ENCODE peak calls at places on chromosomes 16 and 17, in four cellular contexts. V is IMR-90, Y is H9, N is H1. Q is an unnamed sample. For H3K4me1, the result is how much of the 10 kb centered on the place peaks cover.

GRCh38 chr16:610513-611381 is 20.0 kb upstream of the WFIKKN1 start:
- DNase-seq in V (no peak), Y (peak), N (no peak), Q (peak)

GRCh38 chr17:41417576-41418015 is 6.8 kb downstream of the KRT37 start:
- DNase-seq in V (peak), Y (peak), N (no peak), Q (peak)

GRCh38 chr16:75860654-75861053 is 134.4 kb upstream of the CPHXL start:
- DNase-seq in V (no peak), Y (no peak), N (no peak), Q (peak)

GRCh38 chr16:49473773-49474172 is 100.2 kb downstream of the C16orf78 start:
- DNase-seq in V (no peak), Y (peak), N (no peak), Q (no peak)

GRCh38 chr17:39769974-39770587 is 32.3 kb downstream of the GRB7 start:
- DNase-seq in V (peak), Y (no peak), N (no peak), Q (no peak)

GRCh38 chr17:34259151-34259550 is 4.1 kb downstream of the CCL2 start:
- DNase-seq in V (peak), Y (no peak), N (no peak), Q (no peak)

GRCh38 chr17:1919206-1919605 is 89.4 kb downstream of the RPA1 start:
- DNase-seq in V (no peak), Y (no peak), N (no peak), Q (no peak)

GRCh38 chr16:35197656-35198055 is 1738.2 kb downstream of the TP53TG3F start:
- DNase-seq in V (no peak), Y (no peak), N (no peak), Q (no peak)

GRCh38 chr16:1903845-1904820 is 14.1 kb downstream of the HS3ST6 start:
- DNase-seq in V (no peak), Y (no peak), N (no peak), Q (no peak)

GRCh38 chr17:32936157-32936893 is 8.4 kb downstream of the TMEM98 start:
- DNase-seq in V (no peak), Y (no peak), N (no peak), Q (peak)

GRCh38 chr16:48318630-48319029 is 66.6 kb downstream of the SIAH1 start:
- DNase-seq in V (peak), Y (peak), N (peak), Q (peak)

GRCh38 chr17:82826956-82827355 is 12.9 kb downstream of the ZNF750 start:
- DNase-seq in V (no peak), Y (no peak), N (no peak), Q (no peak)

GRCh38 chr16:83926726-83927397 is 26.2 kb upstream of the OSGIN1 start:
- DNase-seq in V (peak), Y (peak), N (peak), Q (peak)

GRCh38 chr16:87621976-87622713 is 19.8 kb downstream of the JPH3 start:
- DNase-seq in V (no peak), Y (no peak), N (no peak), Q (no peak)

GRCh38 chr17:43814026-43814425 is 18.9 kb downstream of the MPP3 start:
- DNase-seq in V (no peak), Y (peak), N (no peak), Q (peak)

GRCh38 chr17:18187816-18188761 is 4.5 kb downstream of the ALKBH5 start:
- DNase-seq in V (peak), Y (no peak), N (no peak), Q (no peak)

GRCh38 chr16:85750021-85750826 is 672 bp downstream of the C16orf74 start:
- DNase-seq in V (peak), Y (peak), N (no peak), Q (no peak)

GRCh38 chr16:71788578-71788977 is 20.1 kb downstream of the AP1G1 start:
- DNase-seq in V (no peak), Y (no peak), N (no peak), Q (no peak)

GRCh38 chr16:4795181-4795827 is at the start of gene SMIM22:
- DNase-seq in V (no peak), Y (no peak), N (no peak), Q (no peak)

GRCh38 chr17:992933-993332 is 4.0 kb upstream of the TIMM22 start:
- DNase-seq in V (peak), Y (no peak), N (no peak), Q (no peak)

GRCh38 chr17:79944821-79945391 is 90.8 kb downstream of the TBC1D16 start:
- DNase-seq in V (no peak), Y (peak), N (no peak), Q (no peak)

GRCh38 chr17:81152288-81152848 is 12.9 kb upstream of the PVALEF start:
- DNase-seq in V (no peak), Y (no peak), N (no peak), Q (no peak)

GRCh38 chr17:67629963-67630320 is 87.8 kb upstream of the NOL11 start:
- DNase-seq in V (peak), Y (no peak), N (no peak), Q (peak)

GRCh38 chr17:81512984-81513668 is 527 bp upstream of the ACTG1 start:
- DNase-seq in V (peak), Y (peak), N (no peak), Q (peak)

GRCh38 chr17:30378191-30378796 is 433 bp upstream of the CPD start:
- DNase-seq in V (peak), Y (no peak), N (no peak), Q (peak)

GRCh38 chr16:49474741-49475140 is 101.1 kb downstream of the C16orf78 start:
- DNase-seq in V (no peak), Y (no peak), N (no peak), Q (no peak)

GRCh38 chr16:78291642-78292041 is 192.2 kb downstream of the WWOX start:
- DNase-seq in V (no peak), Y (no peak), N (no peak), Q (no peak)

GRCh38 chr16:4183258-4184037 is 58.4 kb downstream of the SRL start:
- DNase-seq in V (peak), Y (peak), N (peak), Q (peak)

GRCh38 chr16:68399456-68399855 is 48.9 kb downstream of the SMPD3 start:
- DNase-seq in V (peak), Y (no peak), N (no peak), Q (peak)
- H3K4me1 ChIP-seq in V (under half), Y (under half), N (under half), Q (under half)

GRCh38 chr17:61247438-61247837 is 152.2 kb upstream of the TBX2 start:
- DNase-seq in V (peak), Y (no peak), N (no peak), Q (no peak)

GRCh38 chr17:61245706-61246135 is 153.9 kb upstream of the TBX2 start:
- DNase-seq in V (no peak), Y (peak), N (peak), Q (no peak)

GRCh38 chr17:61249649-61250301 is 149.9 kb upstream of the TBX2 start:
- DNase-seq in V (no peak), Y (no peak), N (no peak), Q (no peak)

GRCh38 chr17:61250335-61250890 is 149.2 kb upstream of the TBX2 start:
- DNase-seq in V (peak), Y (no peak), N (no peak), Q (no peak)

DNA sequence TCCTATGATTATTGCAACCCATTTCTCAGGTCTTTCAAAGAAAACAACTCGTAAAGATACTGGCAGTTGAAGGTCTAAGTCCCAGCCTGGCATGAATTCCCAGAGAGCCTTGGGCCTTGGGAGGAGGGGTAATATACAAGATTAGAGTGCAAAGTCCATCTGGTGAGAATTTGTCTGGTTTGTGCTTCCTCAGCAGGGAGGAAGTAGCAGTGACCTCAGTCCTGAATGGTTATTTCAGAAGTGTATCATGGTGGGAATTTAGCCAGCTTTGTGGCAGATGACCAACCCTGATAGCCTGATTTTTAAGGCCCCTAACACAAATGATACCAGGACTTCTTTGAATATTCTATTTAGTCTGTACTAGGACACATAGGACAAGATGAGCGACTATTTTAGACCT is 151.2 kb upstream of the TBX2 start:
- DNase-seq in V (peak), Y (no peak), N (no peak), Q (no peak)
- H4K5ac ChIP-seq in V (no peak), Y (no peak), N (no peak), Q (no peak)

GRCh38 chr16:9102943-9103342 is 11.5 kb downstream of the HAPSTR1 start:
- DNase-seq in V (no peak), Y (no peak), N (no peak), Q (no peak)
- H3K4me1 ChIP-seq in V (under half), Y (under half), N (under half), Q (under half)

GRCh38 chr16:51940183-51940582 is 606.8 kb downstream of the TOX3 start:
- DNase-seq in V (no peak), Y (no peak), N (no peak), Q (no peak)
- H4K5ac ChIP-seq in V (no peak), Y (no peak), N (no peak), Q (no peak)

GRCh38 chr17:50150354-50151040 is at the start of gene PPP1R9B:
- DNase-seq in V (no peak), Y (no peak), N (no peak), Q (no peak)

GRCh38 chr17:50147841-50148225 is 2.6 kb downstream of the PPP1R9B start:
- DNase-seq in V (no peak), Y (peak), N (no peak), Q (peak)

GRCh38 chr17:50149425-50150353 is 788 bp downstream of the PPP1R9B start:
- DNase-seq in V (peak), Y (peak), N (no peak), Q (peak)

GRCh38 chr17:50148226-50149098 is 2.0 kb downstream of the PPP1R9B start:
- DNase-seq in V (peak), Y (peak), N (no peak), Q (peak)

DNA sequence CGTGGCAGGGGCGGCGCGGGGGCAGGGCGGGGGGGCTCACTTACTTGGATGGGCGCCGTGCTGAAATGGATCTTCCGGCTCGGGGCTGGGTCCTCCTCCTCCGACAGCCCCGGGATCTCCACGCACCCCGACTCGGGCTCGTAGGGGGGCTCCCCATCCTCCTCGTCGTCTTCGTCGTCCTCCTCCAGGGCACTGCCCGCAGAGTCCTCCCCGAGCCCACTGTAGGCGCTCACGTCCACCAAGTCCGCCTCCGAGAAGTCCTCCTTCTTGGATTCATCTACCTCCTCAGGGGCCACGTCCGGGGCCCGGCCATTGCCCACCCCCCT is 1.4 kb downstream of the PPP1R9B start:
- DNase-seq in V (no peak), Y (no peak), N (no peak), Q (no peak)
- H3K4me1 ChIP-seq in V (under half), Y (under half), N (under half), Q (under half)

Q was measured in mesendoderm.